ENCODE peak calls at places on chromosomes 4 and X, in six cellular contexts. W is esophagus squamous epithelium, O is tibial artery, H is kidney epithelial cell, S is astrocyte of the spinal cord, K is epithelial cell of esophagus. Q is an unnamed sample.

GRCh38 chrX:133929836-133930464 is 55.4 kb downstream of the GPC3 start:
- DNase-seq in W (no peak), O (no peak), H (no peak), S (no peak), K (peak), Q (no peak)

GRCh38 chr4:83013931-83014330 is 3.3 kb upstream of the LIN54 start:
- DNase-seq in W (no peak), O (no peak), H (no peak), S (no peak), K (no peak), Q (no peak)

GRCh38 chrX:49287665-49288064 is 15.8 kb upstream of the GAGE10 start:
- DNase-seq in W (no peak), O (no peak), H (no peak), S (no peak), K (no peak), Q (no peak)

GRCh38 chr4:151193414-151193813 is 83.5 kb upstream of the PRSS48 start:
- DNase-seq in W (no peak), O (no peak), H (no peak), S (no peak), K (no peak), Q (no peak)

GRCh38 chr4:95637047-95637600 is 88.4 kb upstream of the UNC5C start:
- DNase-seq in W (no peak), O (no peak), H (no peak), S (peak), K (peak), Q (peak)

GRCh38 chr4:21879187-21879586 is 69.4 kb downstream of the KCNIP4 start:
- DNase-seq in W (no peak), O (no peak), H (no peak), S (peak), K (no peak), Q (no peak)

GRCh38 chr4:56861365-56861764 is 39.9 kb upstream of the SPINK2 start:
- DNase-seq in W (no peak), O (no peak), H (no peak), S (peak), K (peak), Q (no peak)

GRCh38 chr4:30719363-30720020 is 677 bp upstream of the PCDH7 start:
- DNase-seq in W (no peak), O (peak), H (no peak), S (peak), K (peak), Q (peak)

GRCh38 chr4:38819569-38819968 is 15.0 kb upstream of the TLR1 start:
- DNase-seq in W (no peak), O (no peak), H (no peak), S (peak), K (peak), Q (no peak)

GRCh38 chrX:72169008-72169728 is 12.4 kb upstream of the PIN4 start:
- DNase-seq in W (no peak), O (no peak), H (no peak), S (no peak), K (no peak), Q (no peak)

GRCh38 chr4:75786938-75787337 is 62.6 kb downstream of the USO1 start:
- DNase-seq in W (no peak), O (no peak), H (no peak), S (no peak), K (no peak), Q (no peak)

GRCh38 chrX:3393168-3393567 is 46.7 kb upstream of the MXRA5 start:
- DNase-seq in W (no peak), O (no peak), H (no peak), S (no peak), K (no peak), Q (no peak)

GRCh38 chrX:30147996-30148643 is 67.2 kb upstream of the MAGEB2 start:
- DNase-seq in W (no peak), O (no peak), H (no peak), S (no peak), K (no peak), Q (no peak)

GRCh38 chrX:20514358-20514757 is 247.6 kb upstream of the RPS6KA3 start:
- DNase-seq in W (no peak), O (no peak), H (peak), S (peak), K (peak), Q (no peak)

GRCh38 chr4:40299704-40300336 is 35.3 kb upstream of the CHRNA9 start:
- DNase-seq in W (no peak), O (no peak), H (no peak), S (no peak), K (peak), Q (no peak)

GRCh38 chr4:53730431-53730830 is 139.1 kb upstream of the LNX1 start:
- DNase-seq in W (no peak), O (no peak), H (no peak), S (no peak), K (no peak), Q (no peak)

GRCh38 chr4:145772347-145772746 is 92.4 kb downstream of the C4orf51 start:
- DNase-seq in W (no peak), O (no peak), H (no peak), S (no peak), K (no peak), Q (no peak)

GRCh38 chr4:167956676-167957075 is 135.7 kb upstream of the ANXA10 start:
- DNase-seq in W (no peak), O (no peak), H (no peak), S (peak), K (peak), Q (no peak)

GRCh38 chr4:92270908-92271307 is 32.9 kb upstream of the GRID2 start:
- DNase-seq in W (no peak), O (no peak), H (no peak), S (no peak), K (peak), Q (no peak)

GRCh38 chrX:52574416-52575275 is 57.8 kb upstream of the XAGE1B start:
- DNase-seq in W (no peak), O (no peak), H (peak), S (peak), K (peak), Q (peak)

GRCh38 chrX:15173411-15173810 is 96.5 kb downstream of the ASB9 start:
- DNase-seq in W (no peak), O (no peak), H (no peak), S (no peak), K (no peak), Q (no peak)

GRCh38 chr4:184010696-184011095 is 105.6 kb downstream of the STOX2 start:
- DNase-seq in W (no peak), O (no peak), H (no peak), S (no peak), K (no peak), Q (no peak)

GRCh38 chr4:189445613-189446012 is 495.1 kb upstream of the FRG1 start:
- DNase-seq in W (no peak), O (no peak), H (no peak), S (no peak), K (no peak), Q (no peak)

GRCh38 chr4:12852338-12853307 is 631.5 kb downstream of the RAB28 start:
- DNase-seq in W (no peak), O (no peak), H (peak), S (peak), K (peak), Q (no peak)

GRCh38 chrX:12002876-12003275 is 135.4 kb upstream of the FRMPD4 start:
- DNase-seq in W (no peak), O (no peak), H (peak), S (no peak), K (peak), Q (no peak)

GRCh38 chrX:11996810-11997209 is 141.5 kb upstream of the FRMPD4 start:
- DNase-seq in W (no peak), O (no peak), H (no peak), S (no peak), K (no peak), Q (no peak)

DNA sequence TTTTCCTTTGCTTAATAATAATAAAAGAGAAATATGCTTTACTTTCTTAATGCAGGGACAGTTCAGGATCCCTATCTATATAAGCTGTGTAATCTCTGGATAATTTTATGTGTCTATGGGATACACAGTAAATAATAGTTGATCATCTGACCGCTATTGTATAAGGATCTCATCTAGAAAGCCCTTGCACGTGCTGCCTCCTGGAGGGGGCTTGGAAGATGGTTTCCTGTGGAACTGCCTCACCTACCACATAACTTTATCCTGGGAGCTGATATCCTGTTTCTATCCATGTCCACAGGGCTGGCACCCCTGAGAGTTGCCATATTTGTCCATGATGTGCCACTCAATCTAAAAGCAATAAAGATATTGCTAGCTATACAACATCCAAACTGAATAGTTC is 139.3 kb upstream of the FRMPD4 start:
- DNase-seq in W (no peak), O (no peak), H (no peak), S (no peak), K (no peak), Q (no peak)
- TF ChIP-seq CTCF in W (no peak), O (no peak), H (peak), S (no peak), K (no peak), Q (no peak)

DNA sequence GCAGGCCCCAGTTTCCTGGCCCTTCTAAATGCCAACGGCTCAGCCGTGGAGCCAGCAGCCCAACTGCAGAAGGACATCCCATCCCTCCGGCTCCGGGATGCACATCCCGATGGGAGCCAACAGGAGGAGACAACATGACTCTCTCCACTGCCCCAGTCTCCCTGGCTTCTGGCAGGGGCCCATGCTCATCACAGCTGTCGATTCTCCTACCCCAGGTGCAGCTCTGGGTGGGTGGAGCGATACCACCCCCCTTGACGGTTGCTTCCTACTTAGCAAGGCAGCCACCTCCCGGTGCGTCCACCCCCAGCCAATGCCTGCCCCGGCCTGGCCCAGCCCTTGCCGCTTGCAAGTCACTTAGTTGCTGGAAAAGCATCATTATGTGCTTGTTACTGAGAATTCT is 19.5 kb downstream of the ZNF275 start:
- DNase-seq in W (no peak), O (no peak), H (no peak), S (no peak), K (no peak), Q (no peak)
- TF ChIP-seq CTCF in W (no peak), O (no peak), H (no peak), S (no peak), K (no peak), Q (no peak)

GRCh38 chrX:102930990-102931756 is 5.9 kb upstream of the RAB40AL start:
- DNase-seq in W (no peak), O (no peak), H (no peak), S (no peak), K (peak), Q (no peak)

GRCh38 chrX:102934624-102935023 is 2.4 kb upstream of the RAB40AL start:
- DNase-seq in W (no peak), O (no peak), H (no peak), S (peak), K (peak), Q (peak)
- TF ChIP-seq CTCF in W (peak), O (peak), H (peak), S (peak), K (peak), Q (peak)

GRCh38 chr4:109809657-109810056 is 5.9 kb upstream of the GAR1 start:
- DNase-seq in W (no peak), O (no peak), H (no peak), S (no peak), K (no peak), Q (no peak)

GRCh38 chr4:109798866-109799265 is 2.9 kb downstream of the CFI start:
- DNase-seq in W (no peak), O (no peak), H (no peak), S (no peak), K (no peak), Q (no peak)

GRCh38 chr4:109801099-109801789 is 555 bp downstream of the CFI start:
- DNase-seq in W (no peak), O (no peak), H (no peak), S (peak), K (no peak), Q (no peak)

GRCh38 chr4:109801895-109802319 is at the start of gene CFI:
- DNase-seq in W (no peak), O (no peak), H (no peak), S (peak), K (peak), Q (no peak)

GRCh38 chr4:109803924-109804571 is 2.2 kb upstream of the CFI start:
- DNase-seq in W (no peak), O (no peak), H (no peak), S (peak), K (peak), Q (no peak)
- TF ChIP-seq CTCF in W (peak), O (no peak), H (peak), S (peak), K (peak), Q (peak)

Q was measured in neural crest cell.